ENCODE peak calls at places on chromosomes 12 and 14, in five cellular contexts. One of them, this sample, is unnamed.
A peak's percentile ranks its signal among the peaks of the same experiment; 100 is the strongest.

GRCh38 chr12:4434721-4435425 is 10.7 kb downstream of the FGF6 start:
- DNase-seq in gastrocnemius medialis: no peak
- DNase-seq in HCT116: no peak
- DNase-seq in pancreas: no peak
- DNase-seq in upper lobe of right lung: no peak
- DNase-seq in this sample: no peak

GRCh38 chr12:83690465-83690864 is 1003.8 kb downstream of the TMTC2 start:
- DNase-seq in upper lobe of right lung: no peak
- DNase-seq in HCT116: no peak
- DNase-seq in pancreas: no peak
- DNase-seq in gastrocnemius medialis: no peak
- DNase-seq in this sample: no peak

GRCh38 chr14:57275023-57275664 is 6.4 kb downstream of the AP5M1 start:
- DNase-seq in upper lobe of right lung: no peak
- DNase-seq in HCT116: no peak
- DNase-seq in pancreas: no peak
- DNase-seq in gastrocnemius medialis: no peak
- DNase-seq in this sample: no peak

GRCh38 chr12:127657036-127657435 is 609.9 kb upstream of the TMEM132C start:
- DNase-seq in gastrocnemius medialis: no peak
- DNase-seq in upper lobe of right lung: no peak
- DNase-seq in pancreas: no peak
- DNase-seq in HCT116: no peak
- DNase-seq in this sample: no peak

GRCh38 chr14:77151245-77151644 is 9.7 kb upstream of the ZDHHC22 start:
- DNase-seq in upper lobe of right lung: no peak
- DNase-seq in HCT116: no peak
- DNase-seq in pancreas: no peak
- DNase-seq in gastrocnemius medialis: no peak
- DNase-seq in this sample: no peak

GRCh38 chr12:4446335-4446734 is 720 bp upstream of the FGF6 start:
- DNase-seq in upper lobe of right lung: no peak
- DNase-seq in pancreas: no peak
- DNase-seq in HCT116: no peak
- DNase-seq in gastrocnemius medialis: no peak
- DNase-seq in this sample: no peak

GRCh38 chr12:49296034-49296835 is 1.3 kb downstream of the PRPH start:
- DNase-seq in pancreas: peak; percentile 87
- DNase-seq in HCT116: no peak
- DNase-seq in upper lobe of right lung: peak; percentile 82
- DNase-seq in gastrocnemius medialis: no peak
- DNase-seq in this sample: peak; percentile 68

GRCh38 chr12:124053855-124054254 is 80.8 kb downstream of the ZNF664 start:
- DNase-seq in upper lobe of right lung: no peak
- DNase-seq in gastrocnemius medialis: peak; percentile 26
- DNase-seq in HCT116: peak; percentile 12
- DNase-seq in pancreas: no peak
- DNase-seq in this sample: peak; percentile 61

GRCh38 chr12:84632556-84632955 is 280.0 kb downstream of the SLC6A15 start:
- DNase-seq in HCT116: no peak
- DNase-seq in upper lobe of right lung: no peak
- DNase-seq in gastrocnemius medialis: no peak
- DNase-seq in pancreas: no peak
- DNase-seq in this sample: no peak

GRCh38 chr14:35858521-35859209 is 32.5 kb downstream of the BRMS1L start:
- DNase-seq in upper lobe of right lung: no peak
- DNase-seq in HCT116: no peak
- DNase-seq in pancreas: no peak
- DNase-seq in gastrocnemius medialis: no peak
- DNase-seq in this sample: no peak

GRCh38 chr12:59736786-59737185 is 141.0 kb downstream of the SLC16A7 start:
- DNase-seq in HCT116: no peak
- DNase-seq in upper lobe of right lung: no peak
- DNase-seq in pancreas: no peak
- DNase-seq in gastrocnemius medialis: no peak
- DNase-seq in this sample: no peak

GRCh38 chr12:121811434-121812319 is 7.9 kb downstream of the SETD1B start:
- DNase-seq in pancreas: peak; percentile 92
- DNase-seq in gastrocnemius medialis: peak; percentile 71
- DNase-seq in HCT116: no peak
- DNase-seq in upper lobe of right lung: peak; percentile 89
- DNase-seq in this sample: peak; percentile 83

GRCh38 chr12:50790081-50790480 is 26.2 kb downstream of the ATF1 start:
- DNase-seq in upper lobe of right lung: no peak
- DNase-seq in gastrocnemius medialis: no peak
- DNase-seq in pancreas: no peak
- DNase-seq in HCT116: no peak
- DNase-seq in this sample: no peak

GRCh38 chr14:63644741-63645140 is 3.1 kb upstream of the WDR89 start:
- DNase-seq in upper lobe of right lung: no peak
- DNase-seq in pancreas: no peak
- DNase-seq in gastrocnemius medialis: no peak
- DNase-seq in HCT116: no peak
- DNase-seq in this sample: no peak

GRCh38 chr14:35701531-35701930 is 107.6 kb downstream of the RALGAPA1 start:
- DNase-seq in upper lobe of right lung: no peak
- DNase-seq in pancreas: no peak
- DNase-seq in gastrocnemius medialis: no peak
- DNase-seq in HCT116: no peak
- DNase-seq in this sample: no peak

GRCh38 chr12:90959538-90960139 is 4.7 kb upstream of the CCER1 start:
- DNase-seq in gastrocnemius medialis: no peak
- DNase-seq in pancreas: no peak
- DNase-seq in HCT116: peak; percentile 39
- DNase-seq in upper lobe of right lung: no peak
- DNase-seq in this sample: no peak

GRCh38 chr12:77841467-77842054 is 10.9 kb downstream of the NAV3 start:
- DNase-seq in HCT116: no peak
- DNase-seq in gastrocnemius medialis: no peak
- DNase-seq in upper lobe of right lung: no peak
- DNase-seq in pancreas: no peak
- DNase-seq in this sample: no peak

GRCh38 chr12:130097798-130098255 is 64.4 kb upstream of the FZD10 start:
- DNase-seq in pancreas: no peak
- DNase-seq in gastrocnemius medialis: no peak
- DNase-seq in upper lobe of right lung: no peak
- DNase-seq in HCT116: no peak
- DNase-seq in this sample: no peak

GRCh38 chr12:45601390-45601789 is 128.1 kb upstream of the ARID2 start:
- DNase-seq in upper lobe of right lung: no peak
- DNase-seq in HCT116: no peak
- DNase-seq in pancreas: no peak
- DNase-seq in gastrocnemius medialis: no peak
- DNase-seq in this sample: no peak

GRCh38 chr12:45601888-45602287 is 127.6 kb upstream of the ARID2 start:
- DNase-seq in gastrocnemius medialis: no peak
- DNase-seq in HCT116: no peak
- DNase-seq in upper lobe of right lung: no peak
- DNase-seq in pancreas: no peak
- DNase-seq in this sample: no peak

GRCh38 chr12:45596366-45596765 is 133.1 kb upstream of the ARID2 start:
- DNase-seq in upper lobe of right lung: no peak
- DNase-seq in gastrocnemius medialis: no peak
- DNase-seq in HCT116: no peak
- DNase-seq in pancreas: no peak
- DNase-seq in this sample: no peak

GRCh38 chr12:45598761-45599160 is 130.7 kb upstream of the ARID2 start:
- DNase-seq in pancreas: no peak
- DNase-seq in gastrocnemius medialis: no peak
- DNase-seq in HCT116: no peak
- DNase-seq in upper lobe of right lung: no peak
- DNase-seq in this sample: no peak

GRCh38 chr12:45599196-45599595 is 130.3 kb upstream of the ARID2 start:
- DNase-seq in gastrocnemius medialis: no peak
- DNase-seq in pancreas: no peak
- DNase-seq in HCT116: no peak
- DNase-seq in upper lobe of right lung: no peak
- DNase-seq in this sample: no peak
- H3K27ac ChIP-seq in gastrocnemius medialis: no peak overlapping the region
- H3K27ac ChIP-seq in pancreas: no peak overlapping the region
- H3K27ac ChIP-seq in HCT116: no peak overlapping the region
- H3K27ac ChIP-seq in upper lobe of right lung: no peak overlapping the region
- H3K27ac ChIP-seq in this sample: no peak overlapping the region

GRCh38 chr14:89428556-89429196 is 11.6 kb upstream of the FOXN3 start:
- DNase-seq in pancreas: no peak
- DNase-seq in HCT116: no peak
- DNase-seq in upper lobe of right lung: peak; percentile 60
- DNase-seq in gastrocnemius medialis: peak; percentile 38
- DNase-seq in this sample: no peak
- H3K4me3 ChIP-seq in pancreas: no peak overlapping the region
- H3K4me3 ChIP-seq in HCT116: no peak overlapping the region
- H3K4me3 ChIP-seq in upper lobe of right lung: no peak overlapping the region
- H3K4me3 ChIP-seq in gastrocnemius medialis: peak overlapping the region; percentile 40
- H3K4me3 ChIP-seq in this sample: no peak overlapping the region

GRCh38 chr12:46088040-46088439 is 97.7 kb upstream of the SCAF11 start:
- DNase-seq in gastrocnemius medialis: no peak
- DNase-seq in pancreas: no peak
- DNase-seq in HCT116: no peak
- DNase-seq in upper lobe of right lung: no peak
- DNase-seq in this sample: no peak
- H3K9me3 ChIP-seq in gastrocnemius medialis: no peaks in the 10 kb centered on the region
- H3K9me3 ChIP-seq in pancreas: no peaks in the 10 kb centered on the region
- H3K9me3 ChIP-seq in HCT116: peaks cover 9% of the 10 kb centered on the region
- H3K9me3 ChIP-seq in upper lobe of right lung: no peaks in the 10 kb centered on the region
- H3K9me3 ChIP-seq in this sample: no peaks in the 10 kb centered on the region

DNA sequence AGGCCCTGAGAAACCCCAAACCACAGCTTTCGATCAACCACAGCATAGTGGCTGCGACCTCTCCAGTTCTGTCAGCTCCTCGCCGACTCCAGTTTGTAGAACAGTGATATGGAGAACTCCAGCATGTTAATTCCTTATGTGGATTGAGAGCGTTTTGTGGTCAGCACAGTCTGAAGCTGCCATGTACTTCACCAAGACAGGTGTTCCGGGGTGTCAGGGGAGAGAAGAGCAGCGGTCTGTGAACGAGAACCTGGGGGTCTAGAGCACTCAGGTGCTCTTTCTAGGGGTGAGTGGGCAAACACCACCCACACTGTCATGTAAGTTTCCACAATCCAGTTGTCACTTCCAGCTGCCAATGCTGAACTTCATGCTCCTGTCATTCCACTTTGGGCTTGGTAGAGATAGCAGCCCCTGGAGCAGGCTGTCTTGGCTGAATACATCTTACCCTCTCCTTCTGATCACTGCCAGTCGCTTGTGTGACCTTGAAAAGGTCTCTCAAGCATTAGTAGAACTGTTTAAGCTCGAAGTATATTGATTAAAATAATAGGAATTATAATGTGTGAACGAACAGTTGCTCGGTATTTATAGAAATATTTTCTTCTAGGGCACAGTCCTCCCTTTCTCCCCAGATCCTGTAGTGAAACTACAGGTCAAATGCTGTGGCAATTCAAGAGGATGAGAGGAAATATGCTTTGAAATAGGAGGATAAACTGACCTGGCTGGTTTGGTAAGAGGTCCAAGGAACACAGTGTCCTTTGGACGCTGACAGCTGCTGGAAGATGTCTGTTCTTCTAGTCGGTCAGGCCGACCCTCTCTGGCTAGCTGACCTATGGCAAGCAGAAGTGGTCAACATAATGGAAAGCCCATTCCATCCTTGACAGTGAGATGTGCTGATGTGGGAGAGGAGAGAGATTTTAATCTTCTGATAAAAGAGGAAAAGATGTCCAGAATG is 15.8 kb upstream of the MAX start:
- DNase-seq in upper lobe of right lung: no peak
- DNase-seq in gastrocnemius medialis: peak; percentile 87
- DNase-seq in HCT116: no peak
- DNase-seq in pancreas: no peak
- DNase-seq in this sample: no peak
- H3K27ac ChIP-seq in upper lobe of right lung: no peak overlapping the region
- H3K27ac ChIP-seq in gastrocnemius medialis: peak overlapping the region; percentile 67
- H3K27ac ChIP-seq in HCT116: no peak overlapping the region
- H3K27ac ChIP-seq in pancreas: no peak overlapping the region
- H3K27ac ChIP-seq in this sample: no peak overlapping the region

GRCh38 chr14:100988956-100989355 is 85.4 kb upstream of the RTL1 start:
- DNase-seq in gastrocnemius medialis: no peak
- DNase-seq in pancreas: no peak
- DNase-seq in HCT116: peak; percentile 51
- DNase-seq in upper lobe of right lung: no peak
- DNase-seq in this sample: no peak
- H3K4me3 ChIP-seq in gastrocnemius medialis: no peak overlapping the region
- H3K4me3 ChIP-seq in pancreas: no peak overlapping the region
- H3K4me3 ChIP-seq in HCT116: peak overlapping the region; percentile 22
- H3K4me3 ChIP-seq in upper lobe of right lung: no peak overlapping the region
- H3K4me3 ChIP-seq in this sample: no peak overlapping the region

DNA sequence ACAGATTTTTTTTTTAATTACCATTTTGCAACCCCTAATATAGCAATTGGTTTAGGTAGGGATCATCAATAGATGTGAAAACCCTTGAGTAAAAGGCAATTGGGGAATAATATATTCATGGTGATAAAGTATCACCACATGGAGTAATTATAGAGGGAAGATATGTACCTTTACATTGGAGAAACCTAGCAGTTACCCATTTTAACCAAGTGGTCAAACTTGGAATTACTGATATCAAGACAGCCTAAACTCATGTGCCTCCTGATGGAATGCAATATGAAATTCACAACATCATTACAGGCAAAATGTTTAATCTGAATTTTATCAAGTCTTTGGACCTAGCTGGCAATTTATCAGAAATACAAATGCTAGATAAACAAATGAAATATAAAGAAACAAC is 6.7 kb upstream of the SLC10A1 start:
- DNase-seq in HCT116: no peak
- DNase-seq in upper lobe of right lung: no peak
- DNase-seq in pancreas: no peak
- DNase-seq in gastrocnemius medialis: no peak
- DNase-seq in this sample: no peak
- H3K9me3 ChIP-seq in HCT116: no peaks in the 10 kb centered on the region
- H3K9me3 ChIP-seq in upper lobe of right lung: no peaks in the 10 kb centered on the region
- H3K9me3 ChIP-seq in pancreas: no peaks in the 10 kb centered on the region
- H3K9me3 ChIP-seq in gastrocnemius medialis: no peaks in the 10 kb centered on the region
- H3K9me3 ChIP-seq in this sample: no peaks in the 10 kb centered on the region

DNA sequence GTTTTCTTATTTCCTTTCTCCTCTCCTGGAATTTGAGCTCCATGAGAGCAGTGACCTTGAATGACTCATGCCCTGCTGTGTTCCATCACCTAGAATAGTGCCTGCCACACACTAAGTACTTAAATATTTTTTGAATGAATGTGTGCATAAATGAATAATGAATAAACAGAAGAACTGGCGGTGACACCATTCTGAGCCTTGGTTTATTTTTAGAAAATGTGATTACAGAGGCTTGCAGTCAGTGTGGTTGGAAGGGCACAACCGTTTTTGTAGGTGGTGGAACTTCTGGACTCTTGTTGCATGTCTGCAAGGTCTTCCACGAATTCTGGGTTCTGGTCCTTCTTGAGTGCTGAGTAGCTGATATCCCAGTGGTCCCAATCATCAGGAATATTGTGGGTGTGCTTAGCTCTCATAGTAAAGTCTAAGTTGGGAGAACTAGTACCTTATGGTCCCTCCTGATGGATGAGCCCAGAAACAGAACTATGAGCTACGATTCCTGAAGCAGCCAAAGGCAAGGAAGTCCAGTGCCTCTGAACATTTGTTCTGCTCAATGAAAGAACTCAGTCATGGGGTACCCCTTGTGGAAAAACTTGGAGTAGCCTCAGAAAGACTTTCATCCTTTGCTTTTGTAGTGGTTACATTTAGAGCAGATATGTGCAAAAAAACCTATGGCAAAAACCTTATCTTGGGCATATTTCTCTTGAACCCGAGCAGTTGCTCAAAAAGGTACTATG is 28.8 kb upstream of the BHLHE41 start:
- DNase-seq in upper lobe of right lung: no peak
- DNase-seq in HCT116: peak; percentile 83
- DNase-seq in pancreas: no peak
- DNase-seq in gastrocnemius medialis: peak; percentile 21
- DNase-seq in this sample: no peak
- H3K27ac ChIP-seq in upper lobe of right lung: no peak overlapping the region
- H3K27ac ChIP-seq in HCT116: peak overlapping the region; percentile 55
- H3K27ac ChIP-seq in pancreas: peak overlapping the region; percentile 40
- H3K27ac ChIP-seq in gastrocnemius medialis: peak overlapping the region; percentile 60
- H3K27ac ChIP-seq in this sample: no peak overlapping the region